ENCODE peak calls at places on chromosomes 16 and 17, in nine cellular contexts. K is H4; B is germinal center; Y is activated effector memory CD4-positive, alpha-beta T cell treated with anti-CD3 and anti-CD28 coated beads, Interleukin-2, amount 50 U/mL, for 16 hours; F is glutamatergic neuron; W is GM13976; Q is stimulated activated CD4-positive, alpha-beta T cell treated with anti-CD3 and anti-CD28 coated beads, Interleukin-1b, Interleukin-23, amount 100 ng/mL, for 24 hours; N is SK-N-DZ; U is NCI-H526 treated with DMSO at 0.1 percent for 48 hours. H is an unnamed sample.

GRCh38 chr16:77234611-77235010 is 35.4 kb downstream of the SYCE1L start:
- DNase-seq in Y (no peak), B (no peak), Q (no peak), W (no peak), U (no peak), K (no peak), N (peak; percentile 49), F (no peak), H (no peak)

GRCh38 chr16:1989209-1989825 is 453 bp upstream of the SYNGR3 start:
- DNase-seq in Y (no peak), W (no peak), N (no peak), K (no peak), U (no peak), F (no peak), B (no peak), Q (no peak), H (no peak)

GRCh38 chr16:70588565-70588964 is 57.8 kb upstream of the IL34 start:
- DNase-seq in U (no peak), W (no peak), K (no peak), N (no peak), Q (no peak), B (no peak), Y (no peak), F (no peak), H (no peak)

GRCh38 chr16:27920391-27920891 is 143.1 kb downstream of the GSG1L start:
- DNase-seq in N (peak; percentile 86), B (no peak), K (peak; percentile 19), U (peak; percentile 30), Q (no peak), W (no peak), Y (no peak), F (peak; percentile 78), H (peak; percentile 50)

GRCh38 chr17:2821868-2822267 is 25.6 kb downstream of the RAP1GAP2 start:
- DNase-seq in W (no peak), U (no peak), Y (no peak), F (no peak), N (no peak), B (no peak), K (no peak), Q (no peak), H (no peak)

GRCh38 chr17:48725294-48726064 is 2.5 kb downstream of the PRAC2 start:
- DNase-seq in N (no peak), U (no peak), W (no peak), K (no peak), Q (no peak), Y (no peak), F (no peak), B (no peak), H (no peak)

GRCh38 chr17:16981928-16982327 is 10.0 kb upstream of the TNFRSF13B start:
- DNase-seq in W (no peak), K (no peak), Q (no peak), F (no peak), N (no peak), Y (no peak), U (no peak), B (no peak), H (no peak)

GRCh38 chr17:38735161-38735997 is 5.2 kb downstream of the CISD3 start:
- DNase-seq in W (peak; percentile 90), Y (peak; percentile 92), K (no peak), Q (no peak), U (no peak), B (peak; percentile 87), N (peak; percentile 64), F (peak; percentile 84), H (peak; percentile 93)

GRCh38 chr16:82761858-82762257 is 135.1 kb downstream of the CDH13 start:
- DNase-seq in N (no peak), B (no peak), Q (no peak), U (no peak), F (no peak), Y (no peak), W (no peak), K (peak; percentile 6), H (no peak)

GRCh38 chr16:10995555-10995954 is 51.2 kb downstream of the CLEC16A start:
- DNase-seq in K (no peak), Y (no peak), U (no peak), F (no peak), N (no peak), Q (no peak), W (no peak), B (no peak), H (no peak)

GRCh38 chr16:84486551-84487235 is 17.8 kb downstream of the MEAK7 start:
- DNase-seq in B (no peak), Q (no peak), F (no peak), Y (no peak), W (no peak), U (no peak), K (no peak), N (no peak), H (no peak)

GRCh38 chr16:66961065-66961744 is at the start of gene CES3:
- DNase-seq in Q (no peak), Y (peak; percentile 85), N (peak; percentile 86), U (peak; percentile 51), F (peak; percentile 89), B (peak; percentile 67), W (peak; percentile 77), K (peak; percentile 77), H (no peak)

GRCh38 chr16:88941933-88942909 is 34.8 kb downstream of the CBFA2T3 start:
- DNase-seq in Q (peak; percentile 28), U (peak; percentile 82), Y (peak; percentile 83), K (no peak), F (peak; percentile 88), W (peak; percentile 92), N (no peak), B (peak; percentile 90), H (peak; percentile 94)